ENCODE peak calls at places on chromosome 6, in ten cellular contexts. B is heart left ventricle; H is ascending aorta; J is fibroblast of pulmonary artery; G is tibial artery; P is CD8-positive, alpha-beta memory T cell; V is mesendoderm; N is choroid plexus epithelial cell; R is retinal pigment epithelial cell; L is breast epithelium. U is an unnamed sample.

GRCh38 chr6:37059344-37060194 is 54.1 kb downstream of the FGD2 start:
- DNase-seq in G (peak), R (peak), N (peak), V (peak), B (no peak), J (peak), L (peak), P (no peak), H (no peak), U (peak)

GRCh38 chr6:129429953-129430352 is 280.0 kb downstream of the ARHGAP18 start:
- DNase-seq in H (no peak), N (no peak), P (no peak), J (no peak), G (no peak), R (no peak), L (no peak), B (no peak), V (no peak), U (no peak)

GRCh38 chr6:110537208-110538123 is 61.1 kb upstream of the SLC22A16 start:
- DNase-seq in J (peak), L (no peak), G (no peak), V (peak), P (no peak), H (no peak), N (peak), R (peak), B (no peak), U (no peak)

GRCh38 chr6:11762782-11763459 is 15.7 kb downstream of the ADTRP start:
- DNase-seq in G (no peak), N (no peak), B (no peak), J (no peak), P (no peak), V (no peak), R (no peak), H (no peak), L (no peak), U (no peak)

GRCh38 chr6:43951063-43951755 is 176.0 kb downstream of the MRPL14 start:
- DNase-seq in H (no peak), G (no peak), L (no peak), B (peak), R (no peak), J (peak), N (peak), V (peak), P (no peak), U (peak)

GRCh38 chr6:75438186-75438880 is 55.3 kb downstream of the FILIP1 start:
- DNase-seq in V (no peak), H (no peak), P (no peak), B (no peak), G (no peak), J (peak), L (no peak), N (peak), R (peak), U (no peak)

GRCh38 chr6:96626749-96627353 is 63.9 kb downstream of the FHL5 start:
- DNase-seq in L (no peak), N (peak), H (no peak), V (peak), J (peak), P (no peak), R (peak), B (no peak), G (no peak), U (no peak)

GRCh38 chr6:146788115-146788514 is 189.3 kb downstream of the ADGB start:
- DNase-seq in H (no peak), V (no peak), N (no peak), B (no peak), R (no peak), P (no peak), G (no peak), J (no peak), L (no peak), U (no peak)

DNA sequence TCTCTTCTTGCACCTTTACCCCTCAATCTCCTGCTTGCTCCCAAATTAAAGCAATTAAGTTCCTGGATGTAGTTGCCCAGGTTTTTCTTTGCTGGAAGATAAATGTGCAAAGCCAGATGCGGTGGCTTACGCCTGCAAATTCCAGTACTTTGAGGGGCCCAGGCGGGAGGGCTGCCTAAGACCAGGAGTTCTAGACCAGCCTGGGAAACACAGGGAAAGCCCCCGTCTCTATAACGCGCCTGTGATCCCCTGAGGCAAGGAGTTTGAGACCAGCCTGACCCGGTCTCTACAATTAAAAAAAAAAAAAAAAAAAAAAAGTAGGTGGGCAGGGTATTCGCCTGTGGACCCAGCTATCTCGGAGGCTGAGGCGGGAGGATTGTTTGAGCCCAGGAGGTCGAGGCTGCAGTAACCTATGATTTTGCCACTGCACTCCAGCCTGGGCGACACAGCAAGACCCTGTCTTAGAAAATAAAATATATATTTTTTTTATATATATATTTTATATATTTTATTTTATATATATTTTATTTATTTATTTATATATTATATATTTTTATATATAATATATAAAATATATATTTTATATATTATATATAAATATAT is 461 bp upstream of the DCDC2 start:
- DNase-seq in B (no peak), H (no peak), L (no peak), V (no peak), G (no peak), J (no peak), N (no peak), P (no peak), R (no peak), U (no peak)
- H3K4me3 ChIP-seq in B (peak), H (peak), L (peak), V (no peak), G (peak), J (no peak), N (no peak), P (peak), R (peak), U (peak)

DNA sequence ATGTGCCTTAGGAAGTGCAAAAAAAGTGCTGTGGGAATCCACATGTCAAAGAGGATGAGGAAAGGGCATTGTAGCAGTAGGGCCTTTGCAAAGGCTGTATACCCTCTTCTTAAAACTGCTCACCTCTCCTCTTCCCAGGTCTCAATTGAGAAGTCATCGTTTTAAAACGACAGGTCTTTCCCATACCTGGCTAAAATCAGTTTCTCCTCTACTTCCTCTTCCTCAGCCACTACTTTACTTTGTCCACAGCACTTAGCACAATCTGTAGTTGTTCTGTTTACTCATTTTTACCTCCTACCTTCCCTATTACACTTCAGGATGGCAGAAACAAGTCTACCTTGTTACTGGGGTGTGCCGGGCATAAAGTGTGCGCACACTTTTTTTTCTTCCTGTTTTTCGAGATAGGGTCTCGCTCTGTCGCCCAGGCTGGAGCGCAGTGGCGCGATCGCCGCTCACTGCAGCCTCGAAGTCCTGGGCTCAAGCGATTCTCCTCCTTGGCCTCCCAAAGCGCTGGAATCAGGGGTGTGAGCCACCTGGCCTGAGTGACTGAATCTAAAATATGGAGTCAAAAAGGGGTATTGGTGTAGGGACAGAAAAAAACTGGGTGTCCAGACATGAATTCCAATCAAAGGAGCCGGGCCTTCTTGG is 9.8 kb upstream of the ELOVL5 start:
- DNase-seq in J (no peak), V (no peak), P (no peak), G (no peak), B (no peak), H (no peak), N (no peak), R (no peak), L (no peak), U (no peak)
- H3K4me3 ChIP-seq in J (peak), V (no peak), P (peak), G (peak), B (peak), H (peak), N (peak), R (peak), L (peak), U (peak)

DNA sequence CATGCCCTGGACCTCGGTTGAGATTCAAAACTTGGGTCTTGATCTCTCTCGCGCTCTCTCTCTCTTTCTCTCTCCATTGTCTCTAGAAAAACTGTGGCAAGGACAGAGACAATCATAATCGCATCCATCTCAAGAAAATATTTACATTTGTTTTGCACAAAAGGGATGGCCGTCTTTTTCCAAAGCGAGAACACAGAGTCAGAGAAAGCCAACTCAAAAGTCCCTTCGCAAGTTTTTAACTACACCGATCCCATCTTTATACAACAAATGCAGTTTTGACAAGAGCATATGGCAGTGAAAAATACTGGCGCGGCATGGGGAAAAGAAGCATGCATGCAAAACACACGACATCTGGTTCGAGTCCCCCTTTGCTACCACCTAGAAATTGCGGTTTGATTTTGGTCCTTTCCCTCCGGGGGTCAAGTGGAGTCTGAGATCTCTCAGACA is 1.4 kb downstream of the OLIG3 start:
- DNase-seq in G (no peak), J (no peak), N (no peak), P (no peak), R (no peak), V (no peak), L (no peak), B (no peak), H (no peak), U (no peak)
- H3K4me3 ChIP-seq in G (no peak), J (no peak), N (no peak), P (no peak), R (no peak), V (no peak), L (peak), B (peak), H (peak), U (peak)

GRCh38 chr6:168896321-168896720 is 357.3 kb downstream of the THBS2 start:
- DNase-seq in R (no peak), B (no peak), J (no peak), V (peak), L (no peak), G (no peak), H (no peak), N (no peak), P (no peak), U (no peak)

GRCh38 chr6:168901076-168901475 is 352.6 kb downstream of the THBS2 start:
- DNase-seq in N (peak), R (no peak), H (no peak), V (no peak), J (no peak), P (no peak), G (no peak), B (no peak), L (no peak), U (no peak)

GRCh38 chr6:168892031-168892430 is 361.6 kb downstream of the THBS2 start:
- DNase-seq in H (no peak), N (no peak), V (no peak), B (no peak), L (no peak), R (no peak), P (no peak), G (no peak), J (no peak), U (no peak)

GRCh38 chr6:168890306-168890995 is 363.2 kb downstream of the THBS2 start:
- DNase-seq in B (no peak), N (no peak), G (no peak), J (no peak), P (no peak), R (no peak), H (no peak), V (no peak), L (no peak), U (no peak)

GRCh38 chr6:168895102-168895812 is 358.4 kb downstream of the THBS2 start:
- DNase-seq in B (peak), H (no peak), L (peak), N (peak), R (peak), V (peak), J (peak), P (peak), G (peak), U (peak)
- H3K4me3 ChIP-seq in B (peak), H (peak), L (peak), N (peak), R (peak), V (no peak), J (no peak), P (peak), G (no peak), U (peak)

DNA sequence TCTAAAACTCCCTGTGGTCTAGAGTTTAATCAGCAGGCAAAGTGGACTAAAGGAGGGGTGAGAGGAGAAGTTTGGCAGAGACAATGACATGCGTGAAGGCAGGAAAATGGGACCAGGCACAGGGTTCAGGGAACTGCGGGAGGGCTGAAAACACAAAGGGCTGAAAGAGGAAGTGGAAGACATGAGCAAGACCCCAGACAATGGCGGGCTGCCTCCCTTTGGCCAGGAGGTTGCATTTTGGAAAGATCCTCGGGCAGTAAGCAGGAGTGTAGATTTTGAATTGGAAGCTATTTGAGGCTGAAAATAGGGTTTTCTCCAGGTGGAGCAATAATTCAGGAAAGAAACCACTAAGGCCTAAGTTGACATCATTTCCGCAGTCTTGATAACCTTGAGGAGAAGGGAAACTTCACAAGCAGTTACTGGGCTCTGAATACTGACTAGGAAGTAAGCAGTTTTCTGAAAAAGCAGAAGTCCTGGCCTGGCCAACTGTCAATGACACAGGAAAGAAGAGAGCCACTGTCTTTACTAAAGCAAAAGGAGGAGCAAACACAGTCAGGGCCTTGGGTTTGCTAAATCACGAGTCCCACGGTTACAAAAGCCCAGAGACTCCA is 3.4 kb downstream of the LY86 start:
- DNase-seq in P (no peak), V (no peak), J (no peak), H (no peak), L (no peak), B (peak), G (peak), N (no peak), R (no peak), U (no peak)
- H3K4me3 ChIP-seq in P (no peak), V (no peak), J (no peak), H (no peak), L (no peak), B (no peak), G (no peak), N (no peak), R (no peak), U (no peak)

GRCh38 chr6:29011276-29011734 is 6.2 kb upstream of the ZNF311 start:
- DNase-seq in L (no peak), R (no peak), J (peak), V (peak), G (peak), H (no peak), B (peak), N (peak), P (peak), U (no peak)

GRCh38 chr6:29019629-29020028 is 14.5 kb upstream of the ZNF311 start:
- DNase-seq in J (no peak), N (no peak), G (no peak), V (no peak), H (no peak), R (no peak), P (no peak), L (no peak), B (no peak), U (no peak)

GRCh38 chr6:29017428-29017802 is 12.3 kb upstream of the ZNF311 start:
- DNase-seq in V (no peak), B (no peak), P (no peak), H (no peak), J (no peak), R (no peak), N (no peak), L (no peak), G (no peak), U (no peak)

GRCh38 chr6:29016559-29017427 is 11.7 kb upstream of the ZNF311 start:
- DNase-seq in H (no peak), G (peak), J (peak), P (peak), L (peak), N (peak), V (peak), R (no peak), B (peak), U (peak)

DNA sequence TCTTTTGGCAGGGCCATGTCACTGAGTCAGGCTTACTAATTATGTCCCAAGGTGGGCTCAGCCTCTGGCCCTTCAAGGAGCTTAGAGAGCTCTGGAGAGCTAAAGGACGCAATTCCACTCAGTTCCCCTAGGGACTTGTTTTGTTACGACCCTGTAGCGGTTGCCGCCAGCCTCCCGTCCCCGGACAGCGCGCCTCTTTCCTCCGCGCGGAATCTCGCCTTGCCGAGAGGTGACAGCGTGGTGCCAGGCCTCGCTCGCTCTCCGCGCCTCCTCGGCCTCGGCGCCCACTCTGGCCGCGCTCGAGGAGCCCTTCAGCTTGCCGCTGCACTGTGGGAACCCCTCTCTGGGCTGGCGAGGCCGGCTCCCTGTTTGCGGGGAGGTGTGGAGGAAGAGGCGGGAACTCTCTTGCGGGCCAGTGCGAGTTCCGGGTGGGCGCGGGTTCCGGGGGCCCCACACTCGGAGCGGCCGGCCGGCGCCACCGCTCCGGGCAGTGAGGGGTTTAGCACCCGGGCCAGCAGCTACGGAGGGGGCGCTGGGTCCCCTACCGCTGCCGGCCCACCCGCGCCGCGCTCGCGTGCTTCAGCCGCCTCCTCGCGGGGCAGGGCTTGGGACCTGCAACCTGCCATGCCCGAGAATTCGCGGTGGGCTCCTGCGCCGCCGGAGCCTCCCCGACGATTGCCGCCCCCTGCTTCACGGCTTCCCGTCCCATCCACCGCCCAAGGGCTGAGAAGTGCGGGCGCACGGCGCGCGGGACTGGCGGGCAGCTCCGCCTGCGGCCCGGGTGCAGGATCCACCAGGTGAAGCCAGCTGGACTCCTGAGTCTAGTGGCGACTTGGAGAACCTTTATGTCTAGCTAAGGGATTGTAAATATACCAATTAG is 9.9 kb upstream of the ZNF311 start:
- DNase-seq in P (no peak), J (peak), V (peak), H (no peak), L (no peak), G (no peak), N (peak), B (no peak), R (no peak), U (no peak)
- H3K4me3 ChIP-seq in P (no peak), J (peak), V (no peak), H (peak), L (peak), G (no peak), N (peak), B (no peak), R (peak), U (no peak)

U was measured in left ventricle myocardium inferior.